ENCODE peak calls at places on chromosomes 11 and 22, in four cellular contexts. P, B, I and G are unnamed samples.

GRCh38 chr11:1929621-1930447 is 10.3 kb downstream of the TNNT3 start:
- DNase-seq in I (no peak), B (no peak), P (no peak), G (no peak)

GRCh38 chr11:35141538-35141937 is 2.6 kb downstream of the CD44 start:
- DNase-seq in I (no peak), B (peak), P (peak), G (no peak)

GRCh38 chr11:61542024-61542461 is 33.5 kb downstream of the LRRC10B start:
- DNase-seq in P (no peak), B (no peak), I (no peak), G (peak)

GRCh38 chr22:26689553-26690301 is 32.3 kb downstream of the MIAT start:
- DNase-seq in P (no peak), I (no peak), B (no peak), G (no peak)

GRCh38 chr11:112143597-112143996 is 20.3 kb downstream of the IL18 start:
- DNase-seq in I (no peak), P (no peak), B (no peak), G (no peak)

GRCh38 chr11:63240791-63241379 is 2.5 kb downstream of the SLC22A25 start:
- DNase-seq in I (no peak), B (no peak), P (no peak), G (no peak)

GRCh38 chr11:102955624-102956023 is at the start of gene MMP13:
- DNase-seq in B (no peak), P (no peak), I (no peak), G (no peak)

GRCh38 chr22:19041403-19042074 is 80.7 kb downstream of the DGCR2 start:
- DNase-seq in P (no peak), B (no peak), I (no peak), G (no peak)

GRCh38 chr11:87431386-87431785 is 393.7 kb downstream of the TMEM135 start:
- DNase-seq in B (no peak), P (no peak), I (no peak), G (no peak)

GRCh38 chr22:44182591-44183588 is 2.2 kb downstream of the PARVG start:
- DNase-seq in I (peak), B (peak), P (peak), G (peak)

GRCh38 chr11:76578655-76579046 is 91.9 kb downstream of the LRRC32 start:
- DNase-seq in P (no peak), I (no peak), B (peak), G (no peak)

GRCh38 chr11:76577921-76578654 is 92.5 kb downstream of the LRRC32 start:
- DNase-seq in P (no peak), I (no peak), B (peak), G (no peak)

GRCh38 chr11:76579752-76580151 is 90.8 kb downstream of the LRRC32 start:
- DNase-seq in P (no peak), I (no peak), B (no peak), G (no peak)

GRCh38 chr11:76577199-76577920 is 93.2 kb downstream of the LRRC32 start:
- DNase-seq in B (peak), P (peak), I (no peak), G (no peak)

GRCh38 chr11:76579047-76579751 is 91.3 kb downstream of the LRRC32 start:
- DNase-seq in B (peak), P (no peak), I (no peak), G (no peak)
- TF ChIP-seq CTCF in B (peak), P (no peak), I (no peak), G (no peak)

GRCh38 chr22:43157874-43158546 is 6.7 kb downstream of the TSPO start:
- DNase-seq in I (no peak), B (no peak), P (no peak), G (no peak)

GRCh38 chr22:43160497-43161126 is 9.3 kb downstream of the TSPO start:
- DNase-seq in P (no peak), I (no peak), B (no peak), G (no peak)

GRCh38 chr22:43162412-43163150 is 11.2 kb downstream of the TSPO start:
- DNase-seq in P (no peak), I (no peak), B (no peak), G (no peak)

GRCh38 chr22:43158778-43159483 is 7.6 kb downstream of the TSPO start:
- DNase-seq in P (peak), I (no peak), B (no peak), G (no peak)

DNA sequence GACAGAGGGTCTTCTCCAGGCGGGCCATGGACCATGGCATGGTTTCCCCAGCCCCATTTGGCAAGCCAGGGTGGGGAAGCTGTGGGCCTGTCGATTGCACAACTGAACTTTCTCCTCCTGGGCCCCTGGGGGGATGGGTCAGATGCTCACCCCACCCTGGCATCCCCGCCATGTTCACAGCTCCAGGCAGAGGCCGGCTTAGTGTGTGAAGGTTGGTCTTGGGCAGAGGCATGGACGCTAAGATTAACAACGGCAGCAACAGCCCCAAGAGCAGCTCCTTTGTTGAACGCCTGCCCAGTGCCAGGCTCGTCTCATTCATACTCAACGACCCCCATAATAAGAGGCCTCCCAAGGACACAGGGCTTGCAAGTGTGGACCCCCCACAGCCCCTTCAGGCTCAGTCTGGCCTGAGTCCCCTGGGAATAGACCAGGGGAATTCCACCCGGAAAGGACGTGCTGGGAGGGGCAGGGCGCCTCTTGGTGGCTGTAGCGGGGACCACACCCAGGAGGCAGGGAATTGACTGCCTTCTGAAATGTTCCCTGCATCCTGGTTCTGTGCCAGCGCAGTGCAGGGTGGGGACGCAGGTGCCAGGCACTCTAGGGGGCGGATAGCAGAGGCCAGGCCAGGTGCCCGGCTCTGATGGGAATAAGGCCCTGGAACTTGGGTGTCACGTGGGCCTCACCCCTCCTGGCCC is 8.3 kb downstream of the TSPO start:
- DNase-seq in P (peak), B (no peak), I (no peak), G (no peak)
- TF ChIP-seq CTCF in P (peak), B (no peak), I (no peak), G (peak)

DNA sequence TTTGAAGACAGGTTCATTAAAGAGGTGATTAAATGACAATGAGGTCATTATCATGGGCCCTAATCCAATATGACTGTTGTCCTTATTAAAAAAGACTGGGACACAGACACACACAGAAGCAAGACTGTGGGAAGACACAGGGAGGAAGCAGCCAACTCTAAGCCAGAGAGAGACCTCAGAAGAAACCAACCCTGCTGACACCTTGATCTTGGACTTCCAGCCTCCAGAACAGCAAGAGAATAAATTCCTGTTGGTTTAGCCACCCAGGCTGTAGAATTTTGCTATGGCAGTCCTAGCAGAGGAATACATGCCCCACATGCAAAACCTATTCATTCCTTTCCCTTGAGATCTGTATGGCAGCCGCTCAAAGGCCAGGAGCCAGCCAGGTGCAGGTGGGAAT is 35.6 kb upstream of the CACNG2 start:
- DNase-seq in I (no peak), B (no peak), P (no peak), G (no peak)
- TF ChIP-seq CTCF in I (no peak), B (no peak), P (no peak), G (no peak)

DNA sequence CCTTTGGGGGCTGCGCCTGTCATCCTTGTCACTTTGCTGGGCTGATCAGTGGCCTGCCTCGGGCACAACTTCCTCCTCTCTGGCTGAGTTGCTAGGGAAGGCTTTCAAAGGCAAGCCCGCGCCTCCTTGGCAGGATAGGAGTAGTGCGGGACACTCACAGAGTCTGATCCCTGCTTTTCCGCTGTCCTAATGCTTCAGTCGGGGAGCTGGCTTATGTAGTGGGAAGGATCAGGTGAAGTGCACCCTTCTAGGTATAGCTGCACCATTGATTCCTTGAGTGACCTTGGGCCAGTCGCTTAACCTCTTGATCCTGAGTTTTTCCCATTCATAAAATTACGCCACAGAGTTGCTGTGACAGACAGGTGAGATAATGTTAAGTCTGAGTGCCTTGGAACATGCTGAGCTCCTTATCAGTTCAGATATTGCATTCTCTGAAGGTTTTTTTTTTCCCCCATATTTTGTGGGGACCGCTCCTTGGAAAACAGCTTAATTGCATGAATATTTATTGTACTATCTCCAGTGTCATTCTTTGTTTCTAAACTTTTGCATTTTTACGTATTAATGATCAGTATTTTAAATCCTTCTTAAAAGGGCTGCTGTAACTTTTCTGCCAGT is 943 bp downstream of the IPO7 start:
- DNase-seq in P (no peak), B (no peak), I (peak), G (no peak)
- TF ChIP-seq CTCF in P (no peak), B (no peak), I (no peak), G (no peak)

DNA sequence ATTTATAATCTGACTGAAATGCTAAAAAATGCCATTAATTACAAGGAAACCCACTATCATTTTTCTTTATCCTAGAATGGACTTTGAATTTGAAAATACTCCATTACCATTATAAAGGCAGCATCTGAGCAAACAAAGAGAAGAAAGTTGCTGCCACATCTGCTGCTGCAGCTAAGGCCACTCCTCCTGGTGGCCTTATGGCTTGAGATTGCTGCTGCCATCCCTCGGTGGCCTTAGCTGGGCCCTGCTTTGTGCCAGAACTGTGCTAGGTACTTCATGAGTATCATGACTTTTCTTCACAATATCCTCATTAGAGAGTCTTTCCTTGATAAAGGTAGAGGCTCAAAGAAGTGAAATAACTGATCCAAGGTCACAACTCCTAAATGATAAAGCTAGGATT is 1210.2 kb upstream of the TENM4 start:
- DNase-seq in I (no peak), B (no peak), P (no peak), G (no peak)
- TF ChIP-seq CTCF in I (no peak), B (no peak), P (no peak), G (no peak)

GRCh38 chr11:4991066-4991465 is 3.6 kb upstream of the OR51L1 start:
- DNase-seq in P (no peak), B (no peak), I (no peak), G (no peak)
- TF ChIP-seq CTCF in P (no peak), B (no peak), I (no peak), G (peak)

GRCh38 chr11:14643697-14644395 is at the start of gene PDE3B:
- DNase-seq in P (peak), I (peak), B (peak), G (peak)
- TF ChIP-seq CTCF in P (no peak), I (no peak), B (no peak), G (no peak)

GRCh38 chr11:118484405-118484804 is 42.9 kb upstream of the TTC36 start:
- DNase-seq in P (no peak), I (no peak), B (no peak), G (no peak)

GRCh38 chr11:118488480-118489109 is 38.7 kb upstream of the TTC36 start:
- DNase-seq in P (peak), B (peak), I (peak), G (peak)

GRCh38 chr11:118491041-118491440 is 36.2 kb upstream of the TTC36 start:
- DNase-seq in B (no peak), I (no peak), P (no peak), G (no peak)

DNA sequence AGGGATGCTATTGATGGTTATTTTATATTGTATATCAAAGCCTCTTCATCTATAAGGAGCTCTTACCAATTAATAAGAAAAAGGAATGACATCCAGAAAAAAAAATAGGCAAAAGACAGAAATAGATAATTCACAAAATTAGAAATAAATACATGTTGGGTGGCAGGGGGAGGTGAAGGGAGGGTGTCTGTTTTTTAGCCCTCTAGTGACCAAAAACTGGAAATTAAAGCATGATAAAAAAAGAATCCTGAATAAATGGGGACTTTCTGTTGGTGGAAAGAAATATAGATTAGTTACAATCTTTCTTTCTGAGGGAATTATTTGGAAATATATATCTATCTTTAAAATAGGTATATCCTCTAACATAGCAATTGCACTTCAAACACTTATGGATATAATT is 42.0 kb upstream of the TTC36 start:
- DNase-seq in B (no peak), I (no peak), P (no peak), G (no peak)
- TF ChIP-seq CTCF in B (no peak), I (no peak), P (no peak), G (no peak)

GRCh38 chr11:125183641-125184040 is 19.1 kb downstream of the PKNOX2 start:
- DNase-seq in B (no peak), P (no peak), I (no peak), G (no peak)

GRCh38 chr11:125179895-125180294 is 15.3 kb downstream of the PKNOX2 start:
- DNase-seq in B (no peak), P (no peak), I (no peak), G (no peak)

GRCh38 chr11:125182522-125182921 is 18.0 kb downstream of the PKNOX2 start:
- DNase-seq in P (no peak), I (no peak), B (no peak), G (no peak)

GRCh38 chr11:125179346-125179745 is 14.8 kb downstream of the PKNOX2 start:
- DNase-seq in B (no peak), I (no peak), P (no peak), G (no peak)

DNA sequence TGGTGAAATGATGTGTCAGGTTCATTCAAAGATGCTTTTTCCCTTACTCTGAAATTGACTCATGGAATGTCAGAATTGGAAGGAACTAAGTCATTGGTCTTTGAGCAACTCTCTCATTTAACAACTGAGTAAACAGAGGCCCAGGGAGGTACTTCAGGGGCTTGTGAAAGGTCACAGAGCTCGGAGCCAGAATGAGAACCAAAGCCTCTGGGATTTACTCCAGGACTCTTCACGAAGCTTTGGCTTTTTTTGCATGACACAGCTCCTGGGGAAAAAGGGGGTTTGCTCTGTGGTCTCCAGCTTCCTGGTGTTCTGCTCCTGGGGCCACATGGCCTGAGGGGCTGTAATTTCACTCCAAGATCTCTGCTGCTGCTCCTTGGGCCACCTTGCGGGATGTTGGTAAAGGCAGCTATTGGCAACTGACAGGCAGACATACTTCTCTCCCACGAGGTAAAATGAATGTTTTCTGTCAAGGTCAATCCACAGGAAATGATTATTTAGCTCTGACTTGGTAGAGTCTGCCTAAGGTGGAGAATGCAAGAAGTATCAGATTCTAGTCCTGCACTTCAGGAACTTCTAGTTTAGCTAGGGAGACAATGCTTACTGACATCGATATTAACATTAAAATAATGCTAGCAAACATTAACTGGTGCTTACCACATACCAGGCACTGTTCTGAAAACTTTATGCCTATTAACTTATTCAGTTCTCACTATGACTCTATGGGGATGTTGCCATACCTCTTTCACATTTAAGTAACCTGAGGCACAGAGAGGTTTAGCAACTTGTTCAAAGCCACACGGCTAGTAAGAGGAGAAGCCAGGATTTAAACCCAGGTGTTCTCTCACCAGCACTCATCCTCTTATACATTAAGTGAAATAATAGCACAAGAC is 16.1 kb downstream of the PKNOX2 start:
- DNase-seq in I (no peak), B (no peak), P (no peak), G (no peak)
- TF ChIP-seq CTCF in I (no peak), B (no peak), P (no peak), G (no peak)